ENCODE peak calls at places on chromosomes 4 and X, in four cellular contexts. T is astrocyte, Q is heart right ventricle, E is choroid plexus epithelial cell. M is an unnamed sample.

GRCh38 chr4:41796545-41797210 is 48.2 kb upstream of the PHOX2B start:
- DNase-seq in T (no peak), Q (peak; percentile 13), E (peak; percentile 2), M (no peak)

GRCh38 chrX:4435905-4436304 is 722.5 kb upstream of the PRKX start:
- DNase-seq in E (no peak), Q (no peak), T (no peak), M (no peak)

GRCh38 chr4:110781944-110782343 is 159.1 kb upstream of the PITX2 start:
- DNase-seq in Q (no peak), T (no peak), E (no peak), M (no peak)

GRCh38 chr4:168248311-168248710 is 70.2 kb downstream of the DDX60 start:
- DNase-seq in E (peak; percentile 9), T (no peak), Q (no peak), M (no peak)

GRCh38 chr4:1399508-1400190 is 6.6 kb downstream of the NKX1-1 start:
- DNase-seq in Q (no peak), E (no peak), T (no peak), M (no peak)

GRCh38 chr4:145098675-145099037 is 545 bp downstream of the ABCE1 start:
- DNase-seq in E (peak; percentile 66), Q (peak; percentile 40), T (peak; percentile 64), M (peak; percentile 62)

GRCh38 chrX:48083212-48083611 is 11.8 kb upstream of the ZNF630 start:
- DNase-seq in Q (peak; percentile 25), T (peak; percentile 10), E (peak; percentile 65), M (peak; percentile 60)

GRCh38 chr4:182144621-182145359 is 98.4 kb upstream of the TENM3 start:
- DNase-seq in E (no peak), Q (no peak), T (no peak), M (peak; percentile 15)

GRCh38 chr4:123787710-123788109 is 391.1 kb downstream of the SPRY1 start:
- DNase-seq in Q (no peak), E (no peak), T (no peak), M (peak; percentile 35)

GRCh38 chrX:153395613-153396319 is 5.4 kb downstream of the PNMA6E start:
- DNase-seq in E (no peak), Q (no peak), T (no peak), M (no peak)

GRCh38 chrX:107429090-107429489 is 20.4 kb upstream of the FRMPD3 start:
- DNase-seq in T (no peak), Q (no peak), E (peak; percentile 38), M (peak; percentile 42)

GRCh38 chrX:110665636-110666035 is 130.0 kb downstream of the CHRDL1 start:
- DNase-seq in Q (peak; percentile 10), E (peak; percentile 21), T (no peak), M (peak; percentile 11)

GRCh38 chrX:45751156-45751555 is 550.5 kb upstream of the DIPK2B start:
- DNase-seq in E (peak; percentile 12), Q (no peak), T (no peak), M (no peak)

GRCh38 chr4:20423420-20423819 is 171.7 kb downstream of the SLIT2 start:
- DNase-seq in Q (no peak), E (no peak), T (no peak), M (no peak)

GRCh38 chrX:76279007-76279406 is 106.1 kb downstream of the PBDC1 start:
- DNase-seq in E (peak; percentile 64), T (peak; percentile 9), Q (peak; percentile 8), M (peak; percentile 64)

GRCh38 chrX:130401415-130402210 is at the start of gene RBMX2:
- DNase-seq in Q (peak; percentile 57), T (peak; percentile 39), E (peak; percentile 75), M (peak; percentile 72)

GRCh38 chr4:86181585-86181984 is 178.3 kb downstream of the MAPK10 start:
- DNase-seq in Q (no peak), T (peak; percentile 69), E (peak; percentile 34), M (peak; percentile 45)

GRCh38 chrX:129961180-129962083 is 21.0 kb upstream of the BCORL1 start:
- DNase-seq in E (no peak), T (no peak), Q (peak; percentile 23), M (no peak)

GRCh38 chr4:163492951-163493504 is 1.5 kb upstream of the TMA16 start:
- DNase-seq in E (peak; percentile 24), T (no peak), Q (no peak), M (no peak)

GRCh38 chrX:24799565-24799964 is 105.8 kb downstream of the POLA1 start:
- DNase-seq in E (no peak), Q (no peak), T (no peak), M (no peak)

GRCh38 chr4:94650129-94650495 is 107.6 kb upstream of the BMPR1B start:
- DNase-seq in T (no peak), E (peak; percentile 44), Q (no peak), M (no peak)

GRCh38 chr4:69830529-69831269 is 29.2 kb downstream of the SULT1E1 start:
- DNase-seq in E (peak; percentile 81), Q (no peak), T (peak; percentile 6), M (peak; percentile 77)

GRCh38 chr4:62260256-62260655 is 1060.1 kb downstream of the ADGRL3 start:
- DNase-seq in E (no peak), T (no peak), Q (no peak), M (peak; percentile 19)

GRCh38 chr4:161403781-161404180 is 760.0 kb downstream of the FSTL5 start:
- DNase-seq in T (peak; percentile 37), Q (no peak), E (no peak), M (no peak)

GRCh38 chrX:135974279-135974856 is 580 bp upstream of the MMGT1 start:
- DNase-seq in Q (peak; percentile 77), T (peak; percentile 22), E (peak; percentile 80), M (peak; percentile 73)

GRCh38 chr4:52643846-52644245 is 15.3 kb downstream of the USP46 start:
- DNase-seq in Q (peak; percentile 81), T (peak; percentile 71), E (peak; percentile 78), M (peak; percentile 80)

GRCh38 chr4:71187399-71188196 is 151.2 kb upstream of the SLC4A4 start:
- DNase-seq in E (no peak), T (peak; percentile 51), Q (peak; percentile 16), M (no peak)

GRCh38 chrX:9948406-9948805 is 18.8 kb upstream of the CLDN34 start:
- DNase-seq in E (no peak), Q (no peak), T (peak; percentile 47), M (no peak)

GRCh38 chr4:13911256-13911655 is 283.7 kb upstream of the BOD1L1 start:
- DNase-seq in Q (no peak), T (no peak), E (no peak), M (no peak)

GRCh38 chrX:21802054-21802660 is 37.3 kb upstream of the MBTPS2 start:
- DNase-seq in E (no peak), T (no peak), Q (no peak), M (no peak)

GRCh38 chr4:152981842-152982241 is 45.7 kb downstream of the FHDC1 start:
- DNase-seq in Q (no peak), T (peak; percentile 68), E (peak; percentile 3), M (no peak)

GRCh38 chrX:116111934-116112595 is 58.5 kb upstream of the AGTR2 start:
- DNase-seq in Q (no peak), T (no peak), E (no peak), M (no peak)

GRCh38 chrX:821311-822178 is 191.0 kb downstream of the SHOX start:
- DNase-seq in E (peak; percentile 9), Q (no peak), T (no peak), M (peak; percentile 6)

GRCh38 chr4:60443796-60444195 is 756.3 kb upstream of the ADGRL3 start:
- DNase-seq in Q (no peak), T (no peak), E (no peak), M (no peak)

GRCh38 chrX:46913710-46914109 is 1.5 kb downstream of the JADE3 start:
- DNase-seq in T (no peak), E (peak; percentile 41), Q (no peak), M (peak; percentile 50)

GRCh38 chr4:123997116-123997515 is 600.5 kb downstream of the SPRY1 start:
- DNase-seq in E (peak; percentile 62), T (no peak), Q (no peak), M (no peak)

GRCh38 chrX:46531442-46531841 is 13.8 kb downstream of the ZNF674 start:
- DNase-seq in Q (no peak), T (no peak), E (no peak), M (no peak)

GRCh38 chr4:109921384-109921808 is 8.7 kb downstream of the EGF start:
- DNase-seq in Q (no peak), E (peak; percentile 63), T (peak; percentile 99), M (peak; percentile 68)

GRCh38 chr4:138910201-138910913 is 105.2 kb upstream of the NOCT start:
- DNase-seq in T (peak; percentile 63), Q (no peak), E (peak; percentile 48), M (peak; percentile 34)

GRCh38 chr4:138909605-138910004 is 106.0 kb upstream of the NOCT start:
- DNase-seq in T (no peak), Q (no peak), E (no peak), M (no peak)

GRCh38 chr4:138912714-138913340 is 102.8 kb upstream of the NOCT start:
- DNase-seq in Q (no peak), T (no peak), E (no peak), M (peak; percentile 13)

GRCh38 chr4:138910914-138911336 is 104.7 kb upstream of the NOCT start:
- DNase-seq in T (peak; percentile 79), Q (peak; percentile 79), E (peak; percentile 92), M (peak; percentile 96)

DNA sequence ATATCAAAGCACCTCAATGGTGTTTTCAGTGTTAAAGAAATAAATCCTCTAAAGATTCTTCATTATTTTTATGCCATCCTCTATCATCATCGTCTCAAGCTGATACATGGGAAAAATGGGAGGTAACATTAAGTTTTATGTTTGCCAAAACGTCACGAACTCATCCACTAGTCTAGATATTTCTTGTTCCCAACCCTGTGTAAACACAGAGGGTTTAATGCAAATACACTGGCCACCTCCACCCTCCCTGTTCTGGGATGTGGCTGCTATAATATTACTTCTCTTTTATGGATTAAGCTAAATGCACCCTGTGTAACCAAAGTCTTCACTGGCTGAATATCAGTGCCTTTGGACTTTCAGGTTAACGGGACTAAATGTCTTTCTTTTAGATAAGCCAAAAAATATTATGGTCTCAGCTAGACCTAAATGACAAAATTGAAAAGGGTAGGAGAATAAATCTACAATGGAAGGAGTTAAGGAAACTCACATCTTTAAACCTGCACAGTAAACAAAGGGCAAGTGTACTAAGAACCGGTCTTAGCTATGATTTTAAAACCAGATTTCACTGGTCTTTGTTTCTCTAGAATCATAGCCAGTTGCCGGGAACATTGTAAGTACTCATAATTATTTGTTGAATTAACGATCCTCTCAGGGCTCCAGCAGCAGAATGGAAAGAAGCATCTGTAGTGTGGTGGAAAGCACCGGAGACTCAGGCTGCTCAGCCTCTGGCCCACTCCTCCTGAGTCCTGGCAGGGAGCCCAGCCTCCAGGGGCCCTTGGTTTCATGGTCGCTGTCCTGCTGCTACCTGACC is 103.5 kb upstream of the NOCT start:
- DNase-seq in T (no peak), E (peak; percentile 54), Q (no peak), M (no peak)
- H3K4me3 ChIP-seq in T (no peak overlapping the region), E (no peak overlapping the region), Q (no peak overlapping the region), M (no peak overlapping the region)

GRCh38 chr4:82599336-82599735 is 37.5 kb upstream of the TMEM150C start:
- DNase-seq in T (no peak), Q (no peak), E (no peak), M (no peak)
- TF ChIP-seq CTCF in T (no peak), Q (no peak), E (no peak), M (no peak)

GRCh38 chr4:55397024-55397520 is 1.3 kb downstream of the TMEM165 start:
- DNase-seq in Q (peak; percentile 24), E (peak; percentile 28), T (peak; percentile 43), M (peak; percentile 72)
- H3K4me3 ChIP-seq in Q (peak overlapping the region; percentile 96), E (peak overlapping the region; percentile 74), T (peak overlapping the region; percentile 90), M (peak overlapping the region; percentile 78)

DNA sequence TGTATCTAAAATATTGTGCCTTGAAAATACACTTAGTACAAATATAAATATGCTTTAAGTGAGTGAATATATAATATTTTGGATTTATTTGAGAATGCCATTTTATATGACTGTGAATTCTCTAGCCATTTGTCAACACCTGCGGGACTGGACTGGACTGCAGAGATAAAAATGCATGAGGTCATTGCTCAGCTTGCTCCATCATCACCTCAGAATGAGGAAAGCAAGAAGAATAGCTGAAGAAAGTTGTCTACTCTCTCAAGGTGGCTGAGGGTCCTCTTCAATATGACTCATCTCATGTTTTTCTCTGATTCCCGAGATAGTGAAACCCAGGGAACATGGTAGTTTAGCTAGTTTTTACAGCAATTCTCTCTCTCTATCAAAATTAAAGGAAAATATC is 732.5 kb upstream of the AGA start:
- DNase-seq in T (no peak), E (no peak), Q (no peak), M (no peak)
- TF ChIP-seq CTCF in T (no peak), E (no peak), Q (no peak), M (no peak)